ENCODE peak calls at places on chromosomes 16 and 17, in seven cellular contexts. F is upper lobe of right lung; H is aorta; X is CD8-positive, alpha-beta T cell; J is OCI-LY7; M is transverse colon; Z is CD8-positive, alpha-beta memory T cell. L is an unnamed sample.

GRCh38 chr17:1050996-1051925 is 54.3 kb downstream of the TIMM22 start:
- DNase-seq in F (no peak), H (peak), X (no peak), J (no peak), M (no peak), Z (no peak), L (no peak)

GRCh38 chr17:65093930-65094329 is 37.4 kb upstream of the GNA13 start:
- DNase-seq in F (no peak), H (no peak), X (no peak), J (no peak), M (no peak), Z (no peak), L (no peak)

GRCh38 chr17:66720027-66720426 is 114.9 kb upstream of the CACNG5 start:
- DNase-seq in F (no peak), H (no peak), X (peak), J (no peak), M (no peak), Z (no peak), L (no peak)

GRCh38 chr16:88527186-88527936 is 42.8 kb upstream of the ZC3H18 start:
- DNase-seq in F (peak), H (peak), X (peak), J (peak), M (peak), Z (peak), L (no peak)

GRCh38 chr16:81703177-81704155 is 75.6 kb upstream of the PLCG2 start:
- DNase-seq in F (peak), H (peak), X (no peak), J (no peak), M (no peak), Z (peak), L (no peak)

GRCh38 chr16:57341441-57342303 is 16.9 kb upstream of the CCL22 start:
- DNase-seq in F (no peak), H (no peak), X (no peak), J (no peak), M (peak), Z (no peak), L (peak)

GRCh38 chr16:30051518-30051917 is 14.0 kb upstream of the ALDOA start:
- DNase-seq in F (no peak), H (no peak), X (no peak), J (no peak), M (no peak), Z (no peak), L (no peak)

GRCh38 chr16:3182608-3183444 is 5.2 kb upstream of the OR1F1 start:
- DNase-seq in F (no peak), H (peak), X (peak), J (no peak), M (peak), Z (peak), L (no peak)

GRCh38 chr16:55502801-55503366 is 6.0 kb upstream of the LPCAT2 start:
- DNase-seq in F (peak), H (peak), X (no peak), J (no peak), M (peak), Z (no peak), L (no peak)

GRCh38 chr17:5899496-5900195 is 170.5 kb upstream of the WSCD1 start:
- DNase-seq in F (no peak), H (no peak), X (no peak), J (no peak), M (no peak), Z (no peak), L (no peak)

GRCh38 chr17:5897320-5897911 is 172.8 kb upstream of the WSCD1 start:
- DNase-seq in F (no peak), H (no peak), X (no peak), J (no peak), M (no peak), Z (no peak), L (no peak)

GRCh38 chr17:5896215-5896614 is 174.0 kb upstream of the WSCD1 start:
- DNase-seq in F (no peak), H (no peak), X (no peak), J (no peak), M (no peak), Z (no peak), L (no peak)

GRCh38 chr17:5901731-5902660 is 168.2 kb upstream of the WSCD1 start:
- DNase-seq in F (no peak), H (no peak), X (no peak), J (no peak), M (no peak), Z (no peak), L (no peak)

GRCh38 chr17:5898406-5898805 is 171.8 kb upstream of the WSCD1 start:
- DNase-seq in F (no peak), H (no peak), X (no peak), J (no peak), M (no peak), Z (no peak), L (no peak)
- H3K27ac ChIP-seq in F (no peak), H (no peak), X (no peak), J (no peak), M (no peak), Z (no peak), L (no peak)

GRCh38 chr16:66120656-66121055 is 245.8 kb upstream of the CDH5 start:
- DNase-seq in F (no peak), H (no peak), X (no peak), J (no peak), M (no peak), Z (no peak), L (no peak)
- H3K27ac ChIP-seq in F (no peak), H (no peak), X (no peak), J (no peak), M (no peak), Z (no peak), L (no peak)

DNA sequence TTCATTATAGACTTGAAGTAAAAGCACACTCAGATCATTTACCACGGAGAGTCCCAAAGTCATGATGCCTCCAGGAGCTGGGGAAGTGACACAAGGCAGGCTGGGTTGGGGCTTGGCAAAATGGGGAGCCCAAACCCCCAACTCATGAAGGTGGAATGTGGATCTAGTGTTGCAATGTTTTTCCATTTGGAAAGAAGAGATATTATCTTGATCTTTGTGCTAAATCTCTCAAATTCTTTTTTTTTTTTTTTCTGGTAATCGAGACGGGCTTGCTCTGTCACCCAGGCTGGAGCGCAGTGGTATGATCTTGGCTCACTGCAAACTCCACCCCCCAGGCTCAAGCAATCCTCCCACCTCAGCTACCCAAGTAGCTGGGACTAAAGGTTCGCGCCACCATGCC is 7.5 kb upstream of the KCNG4 start:
- DNase-seq in F (no peak), H (no peak), X (no peak), J (no peak), M (no peak), Z (no peak), L (no peak)
- H3K27ac ChIP-seq in F (no peak), H (no peak), X (no peak), J (no peak), M (no peak), Z (no peak), L (no peak)

DNA sequence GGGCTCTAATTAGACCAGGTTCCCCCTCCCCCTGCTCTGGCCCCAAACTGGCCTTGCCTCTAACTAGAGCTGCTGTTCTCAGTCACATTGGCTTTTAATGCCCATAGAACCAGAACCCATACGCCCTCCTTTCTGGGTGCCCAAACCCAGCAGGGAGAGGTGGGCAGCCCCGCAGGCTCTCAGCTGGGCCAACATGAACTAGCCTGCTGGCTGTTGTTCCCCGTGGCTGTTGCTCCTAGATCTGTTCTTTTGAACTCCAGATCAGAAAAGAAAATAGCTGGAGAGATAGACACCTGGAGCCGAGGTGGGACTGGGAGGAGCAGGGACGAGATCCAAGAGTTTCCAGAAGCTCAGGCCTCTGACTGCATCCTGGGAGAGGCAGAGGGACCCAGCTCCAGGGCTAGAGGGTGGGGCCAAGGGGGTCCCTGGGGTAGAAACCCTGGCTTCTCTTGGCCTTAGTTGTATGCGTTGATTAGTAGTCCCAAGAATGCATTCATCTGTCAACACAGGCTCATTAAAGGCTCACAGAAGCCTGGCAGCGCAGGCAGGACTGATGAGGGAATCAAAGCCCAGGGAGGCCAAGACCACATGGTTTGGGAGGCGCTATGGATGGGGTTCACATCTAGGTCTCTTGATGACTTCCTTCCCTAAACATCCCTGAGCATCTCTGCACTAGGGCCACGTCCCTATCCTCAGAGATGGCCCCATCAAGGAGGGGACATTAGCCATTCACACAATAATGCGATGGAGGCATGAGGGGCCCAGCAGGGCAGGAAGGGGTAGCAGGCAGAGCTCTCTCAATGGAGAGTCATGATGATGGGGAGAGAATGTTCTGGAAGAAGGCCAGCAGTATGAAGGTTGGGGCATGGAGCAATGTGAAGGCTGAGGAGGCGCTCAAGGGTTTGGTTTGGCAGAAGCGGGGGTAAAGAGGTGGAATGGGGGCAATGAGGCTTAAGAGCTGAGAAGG is 1.3 kb upstream of the CPSF4L start:
- DNase-seq in F (no peak), H (peak), X (no peak), J (no peak), M (no peak), Z (no peak), L (no peak)
- H3K27ac ChIP-seq in F (no peak), H (no peak), X (no peak), J (no peak), M (peak), Z (no peak), L (peak)

DNA sequence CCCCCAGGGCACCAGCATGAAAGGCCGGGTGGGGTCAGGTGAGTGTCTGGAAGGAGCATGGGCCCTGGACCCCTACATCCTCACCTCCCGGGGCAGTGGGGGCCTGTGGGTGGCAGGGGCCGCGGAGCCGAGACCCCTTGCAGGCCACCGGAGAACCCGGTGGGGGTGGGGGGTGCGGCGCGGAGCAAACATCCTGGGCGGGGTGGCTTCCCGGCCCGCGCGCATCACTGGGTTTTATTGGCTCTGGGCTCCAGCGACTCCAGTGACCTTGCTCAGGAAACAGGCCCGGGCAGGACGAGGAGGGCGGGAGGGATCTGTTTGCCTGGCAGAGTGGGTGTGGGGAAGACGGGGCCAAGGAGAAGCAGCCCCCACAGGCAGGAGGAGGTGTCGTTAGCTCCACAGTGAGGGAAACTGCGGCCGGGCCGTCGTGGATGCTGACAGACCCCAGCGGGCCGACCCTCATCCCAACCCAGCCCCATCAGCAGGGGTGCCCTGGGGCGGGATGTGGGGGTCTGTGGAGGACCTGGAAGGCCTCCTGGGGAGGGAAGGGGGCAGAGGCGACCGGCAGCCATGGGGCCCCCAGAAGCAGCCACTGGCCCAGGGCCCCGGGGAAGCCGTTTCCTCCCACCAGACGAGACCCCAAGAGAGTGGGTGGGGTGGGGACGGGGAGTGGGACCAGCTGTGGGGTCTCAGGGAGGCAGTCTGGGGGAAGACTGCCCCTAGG is 10.6 kb downstream of the SSTR5 start:
- DNase-seq in F (no peak), H (no peak), X (no peak), J (no peak), M (no peak), Z (no peak), L (no peak)
- H3K27ac ChIP-seq in F (no peak), H (no peak), X (no peak), J (no peak), M (no peak), Z (no peak), L (no peak)

DNA sequence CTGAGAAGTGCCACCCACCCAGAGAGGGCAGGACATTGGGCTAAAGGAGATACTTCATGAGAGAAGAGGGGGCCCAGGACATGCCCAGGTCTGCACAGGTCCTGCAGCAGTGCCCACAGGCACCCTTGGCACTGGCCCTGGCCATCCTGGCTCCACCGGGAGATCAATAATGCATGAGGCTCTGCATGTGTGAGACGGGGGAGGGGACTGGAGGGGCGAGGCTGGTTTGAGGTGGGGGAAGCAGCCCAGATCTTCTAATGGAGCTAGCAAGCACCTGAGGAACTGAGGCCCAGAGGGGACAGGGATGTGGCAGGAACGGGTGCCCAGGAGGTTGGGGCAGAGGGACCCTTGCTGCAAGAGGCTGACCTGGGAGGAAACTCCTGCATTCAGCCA is 567 bp downstream of the OSBPL7 start:
- DNase-seq in F (no peak), H (no peak), X (no peak), J (no peak), M (no peak), Z (no peak), L (no peak)
- H3K27ac ChIP-seq in F (peak), H (no peak), X (peak), J (no peak), M (peak), Z (peak), L (no peak)

GRCh38 chr17:50188521-50189395 is 12.7 kb downstream of the COL1A1 start:
- DNase-seq in F (no peak), H (no peak), X (no peak), J (no peak), M (no peak), Z (no peak), L (no peak)
- H3K27ac ChIP-seq in F (no peak), H (no peak), X (no peak), J (no peak), M (peak), Z (no peak), L (no peak)

L was measured in epithelial cell of prostate.